ENCODE peak calls at places on chromosome 18, in four cellular contexts. X is activated naive CD8-positive, alpha-beta T cell treated with anti-CD3 and anti-CD28 coated beads for 36 hours; E is Kasumi-1; I is iris pigment epithelial cell. G is an unnamed sample.

GRCh38 chr18:56532176-56532840 is 106.1 kb downstream of the TXNL1 start:
- DNase-seq in X (peak), E (no peak), I (peak), G (no peak)

GRCh38 chr18:63564576-63564975 is 22.4 kb downstream of the SERPINB12 start:
- DNase-seq in X (no peak), E (no peak), I (no peak), G (no peak)

GRCh38 chr18:35949903-35950627 is 22.4 kb upstream of the RMP24 start:
- DNase-seq in X (peak), E (peak), I (peak), G (peak)

GRCh38 chr18:8843005-8843404 is 137.6 kb downstream of the MTCL1 start:
- DNase-seq in X (no peak), E (no peak), I (no peak), G (no peak)

GRCh38 chr18:74496508-74497307 is 545 bp downstream of the CNDP2 start:
- DNase-seq in X (peak), E (no peak), I (peak), G (peak)

GRCh38 chr18:48771641-48772380 is 179.0 kb downstream of the SMAD7 start:
- DNase-seq in X (no peak), E (peak), I (no peak), G (no peak)

GRCh38 chr18:12335503-12335902 is 27.5 kb downstream of the TUBB6 start:
- DNase-seq in X (no peak), E (no peak), I (no peak), G (no peak)

GRCh38 chr18:45277870-45278269 is 337.4 kb upstream of the SLC14A2 start:
- DNase-seq in X (no peak), E (no peak), I (no peak), G (no peak)

GRCh38 chr18:34977787-34978532 is 63.3 kb upstream of the MAPRE2 start:
- DNase-seq in X (peak), E (peak), I (no peak), G (peak)

GRCh38 chr18:53715243-53715853 is 509.1 kb downstream of the MBD2 start:
- DNase-seq in X (no peak), E (no peak), I (no peak), G (no peak)

GRCh38 chr18:58378411-58378820 is 250.5 kb downstream of the ALPK2 start:
- DNase-seq in X (no peak), E (no peak), I (no peak), G (no peak)

GRCh38 chr18:21978546-21979170 is 190.7 kb upstream of the GATA6 start:
- DNase-seq in X (no peak), E (no peak), I (no peak), G (no peak)

G was measured in Karpas-422.